ENCODE peak calls at places on chromosomes 4 and X, in four cellular contexts. D is hepatocyte, E is ascending aorta, W is endothelial cell. L is an unnamed sample.

GRCh38 chrX:107450823-107451509 is 1.5 kb downstream of the FRMPD3 start:
- DNase-seq in E (no peak), D (peak; percentile 40), W (peak; percentile 46), L (no peak)

GRCh38 chr4:109803924-109804571 is 2.2 kb upstream of the CFI start:
- DNase-seq in E (no peak), D (peak; percentile 60), W (peak; percentile 31), L (no peak)

GRCh38 chr4:87228561-87228860 is 8.1 kb upstream of the KLHL8 start:
- DNase-seq in W (no peak), D (peak; percentile 46), E (no peak), L (no peak)

GRCh38 chr4:10161840-10162239 is 45.2 kb upstream of the WDR1 start:
- DNase-seq in D (no peak), E (no peak), W (no peak), L (no peak)

GRCh38 chr4:183571350-183572076 is 66.7 kb downstream of the ING2 start:
- DNase-seq in D (peak; percentile 82), E (no peak), W (no peak), L (no peak)

GRCh38 chr4:93912146-93912545 is 83.6 kb downstream of the ATOH1 start:
- DNase-seq in E (no peak), W (no peak), D (no peak), L (no peak)

GRCh38 chrX:14630724-14631123 is 101.4 kb downstream of the GLRA2 start:
- DNase-seq in D (no peak), W (peak; percentile 3), E (no peak), L (no peak)

GRCh38 chr4:48017108-48017527 is 546 bp downstream of the NIPAL1 start:
- DNase-seq in D (peak; percentile 91), E (no peak), W (peak; percentile 60), L (peak; percentile 86)

GRCh38 chrX:106774981-106775380 is 27.5 kb upstream of the TBC1D8B start:
- DNase-seq in W (no peak), E (no peak), D (no peak), L (no peak)

GRCh38 chrX:56765816-56766553 is 36.9 kb downstream of the NBDY start:
- DNase-seq in W (no peak), E (no peak), D (no peak), L (no peak)

GRCh38 chr4:8730159-8730558 is 137.6 kb downstream of the CPZ start:
- DNase-seq in E (no peak), W (no peak), D (no peak), L (peak; percentile 74)

GRCh38 chrX:93874554-93874953 is 200.5 kb downstream of the FAM133A start:
- DNase-seq in W (peak; percentile 46), D (peak; percentile 72), E (no peak), L (no peak)

GRCh38 chrX:151708821-151709220 is 7.0 kb upstream of the FATE1 start:
- DNase-seq in W (no peak), D (no peak), E (no peak), L (no peak)

GRCh38 chr4:25857851-25858400 is 4.9 kb downstream of the SEL1L3 start:
- DNase-seq in W (no peak), E (no peak), D (no peak), L (no peak)

GRCh38 chrX:46561931-46562721 is 11.4 kb upstream of the CHST7 start:
- DNase-seq in W (no peak), E (no peak), D (no peak), L (no peak)

GRCh38 chr4:121308828-121309227 is 72.0 kb downstream of the QRFPR start:
- DNase-seq in E (no peak), D (no peak), W (no peak), L (no peak)

GRCh38 chr4:146998157-146998556 is 52.5 kb upstream of the TTC29 start:
- DNase-seq in E (no peak), D (no peak), W (no peak), L (no peak)

GRCh38 chrX:123339201-123339905 is 155.3 kb downstream of the GRIA3 start:
- DNase-seq in E (no peak), D (peak; percentile 10), W (no peak), L (no peak)

GRCh38 chrX:151384807-151385206 is 12.2 kb upstream of the VMA21 start:
- DNase-seq in D (no peak), E (no peak), W (no peak), L (no peak)

GRCh38 chr4:135371137-135371536 is 1169.5 kb upstream of the PABPC4L start:
- DNase-seq in W (peak; percentile 10), E (no peak), D (no peak), L (no peak)

GRCh38 chr4:24770111-24770584 is 25.2 kb upstream of the SOD3 start:
- DNase-seq in D (no peak), W (no peak), E (no peak), L (peak; percentile 79)

GRCh38 chrX:71870337-71871098 is 40.1 kb upstream of the NHSL2 start:
- DNase-seq in W (peak; percentile 33), D (peak; percentile 10), E (no peak), L (no peak)

GRCh38 chrX:41317487-41318208 is 16.3 kb upstream of the DDX3X start:
- DNase-seq in D (no peak), W (no peak), E (no peak), L (no peak)

GRCh38 chr4:31557444-31557843 is 837.3 kb downstream of the PCDH7 start:
- DNase-seq in W (no peak), D (no peak), E (no peak), L (no peak)

GRCh38 chr4:36290641-36291040 is 9.2 kb downstream of the DTHD1 start:
- DNase-seq in D (no peak), E (no peak), W (no peak), L (no peak)

DNA sequence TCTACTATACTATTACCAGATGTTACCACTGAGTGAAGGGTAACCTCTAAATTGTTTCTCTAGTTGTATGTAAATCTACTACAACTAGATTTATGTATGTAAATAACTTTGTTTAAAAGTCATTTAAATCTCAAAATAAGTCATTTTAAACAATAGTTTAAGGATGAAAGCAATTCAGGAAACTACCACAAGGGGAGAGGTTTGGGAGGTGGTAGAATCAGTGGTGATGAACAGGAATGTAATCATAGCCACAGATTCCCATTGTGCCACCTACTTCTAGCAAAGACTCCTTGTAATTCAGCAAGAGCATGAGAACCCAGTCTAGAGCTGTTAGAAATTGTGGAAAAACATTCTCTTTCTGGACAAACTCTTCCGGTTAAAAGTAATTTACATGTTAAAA is 234.6 kb downstream of the SLC7A11 start:
- DNase-seq in W (no peak), E (no peak), D (no peak), L (no peak)
- TF ChIP-seq CTCF in W (peak; percentile 75), E (no peak), D (no peak), L (peak; percentile 21)

GRCh38 chr4:77989986-77990385 is 67.1 kb upstream of the FRAS1 start:
- DNase-seq in E (no peak), D (no peak), W (no peak), L (no peak)

GRCh38 chr4:77996076-77996475 is 61.0 kb upstream of the FRAS1 start:
- DNase-seq in E (no peak), D (no peak), W (no peak), L (no peak)

GRCh38 chr4:77990456-77990855 is 66.7 kb upstream of the FRAS1 start:
- DNase-seq in E (no peak), D (no peak), W (no peak), L (no peak)

GRCh38 chr4:77990904-77991358 is 66.2 kb upstream of the FRAS1 start:
- DNase-seq in W (no peak), D (no peak), E (no peak), L (no peak)

DNA sequence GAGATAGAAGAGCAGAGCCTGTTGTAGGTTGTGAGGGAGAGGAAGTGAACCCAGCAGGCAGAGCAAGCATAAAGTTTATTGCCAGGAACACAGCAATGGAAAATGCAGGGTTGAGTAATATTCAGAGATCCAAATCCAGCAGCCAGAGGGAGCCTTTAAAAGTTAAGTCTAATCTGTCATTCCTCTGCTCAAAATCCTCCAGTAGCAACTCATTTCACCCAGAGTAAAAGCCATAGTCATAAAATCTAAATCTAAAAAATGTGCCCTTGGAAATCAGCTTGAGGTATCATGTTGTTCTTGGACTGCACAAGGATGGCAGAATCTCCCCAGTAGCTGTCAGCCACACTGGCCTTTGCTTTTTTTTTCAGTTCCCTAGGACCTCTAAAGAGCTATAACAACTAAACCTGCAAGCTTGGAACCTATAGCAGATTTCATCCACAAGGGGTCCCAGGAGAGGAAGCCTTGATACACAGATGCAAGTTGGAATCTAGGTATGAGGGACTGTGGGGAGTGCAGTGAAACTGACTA is 62.9 kb upstream of the FRAS1 start:
- DNase-seq in W (peak; percentile 62), D (peak; percentile 81), E (no peak), L (no peak)
- TF ChIP-seq CTCF in W (peak; percentile 72), D (peak; percentile 65), E (peak; percentile 16), L (peak; percentile 62)

GRCh38 chrX:20527458-20528099 is 260.9 kb upstream of the RPS6KA3 start:
- DNase-seq in D (peak; percentile 33), W (no peak), E (no peak), L (no peak)
- TF ChIP-seq CTCF in D (peak; percentile 72), W (peak; percentile 49), E (peak; percentile 55), L (peak; percentile 70)

GRCh38 chrX:118329179-118329578 is 16.7 kb upstream of the WDR44 start:
- DNase-seq in W (no peak), E (no peak), D (no peak), L (no peak)

GRCh38 chrX:118324588-118324987 is 21.3 kb upstream of the WDR44 start:
- DNase-seq in D (no peak), W (no peak), E (no peak), L (no peak)

GRCh38 chrX:118325453-118325852 is 20.5 kb upstream of the WDR44 start:
- DNase-seq in W (no peak), E (no peak), D (no peak), L (no peak)
- TF ChIP-seq CTCF in W (no peak), E (peak; percentile 15), D (no peak), L (peak; percentile 59)

DNA sequence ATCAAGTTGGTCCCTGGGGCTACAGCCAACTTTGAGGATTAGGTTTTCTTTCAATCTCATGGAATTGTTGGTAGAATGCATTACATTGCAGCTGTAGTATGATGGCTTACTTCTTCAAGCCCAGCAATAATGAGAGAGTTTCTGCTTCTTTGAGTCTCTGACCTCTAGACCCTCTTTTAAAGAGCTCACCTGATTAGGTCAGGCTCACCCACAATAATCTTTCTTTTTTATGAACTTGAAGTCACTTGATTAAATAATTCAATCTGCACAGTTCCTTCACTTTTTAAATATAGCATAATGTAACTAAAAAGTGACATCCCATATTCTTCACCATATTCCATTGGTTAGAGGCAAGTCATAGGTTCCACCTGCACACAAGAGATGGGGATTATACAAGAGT is 547.5 kb upstream of the CT83 start:
- DNase-seq in D (no peak), E (no peak), W (no peak), L (no peak)
- TF ChIP-seq CTCF in D (no peak), E (no peak), W (no peak), L (no peak)

GRCh38 chrX:32267796-32268195 is 943.6 kb downstream of the DMD start:
- DNase-seq in E (no peak), D (no peak), W (no peak), L (no peak)

GRCh38 chrX:32268207-32268606 is 943.1 kb downstream of the DMD start:
- DNase-seq in W (no peak), D (no peak), E (no peak), L (no peak)

GRCh38 chrX:32269877-32270276 is 941.5 kb downstream of the DMD start:
- DNase-seq in E (no peak), D (no peak), W (no peak), L (no peak)
- TF ChIP-seq CTCF in E (no peak), D (no peak), W (no peak), L (no peak)

GRCh38 chr4:20395160-20395773 is 143.6 kb downstream of the SLIT2 start:
- DNase-seq in D (peak; percentile 52), E (no peak), W (peak; percentile 61), L (no peak)
- TF ChIP-seq CTCF in D (peak; percentile 47), E (peak; percentile 30), W (peak; percentile 82), L (peak; percentile 60)

GRCh38 chr4:70269674-70270073 is 27.3 kb downstream of the CSN3 start:
- DNase-seq in E (no peak), D (peak; percentile 9), W (no peak), L (no peak)
- TF ChIP-seq CTCF in E (no peak), D (peak; percentile 52), W (no peak), L (no peak)